ENCODE peak calls at places on chromosomes 11 and 22, in five cellular contexts. Q is heart left ventricle, G is iPS-NIHi11, I is ELR, Y is colonic mucosa. R is an unnamed sample.

GRCh38 chr11:44872556-44872955 is 78.1 kb downstream of the TP53I11 start:
- DNase-seq in I (no peak), Q (no peak), Y (no peak), G (no peak), R (no peak)

GRCh38 chr11:2218234-2218633 is 46.6 kb upstream of the TH start:
- DNase-seq in Y (no peak), Q (no peak), G (no peak), I (no peak), R (no peak)

GRCh38 chr11:72239296-72239848 is 4.6 kb downstream of the PHOX2A start:
- DNase-seq in Y (peak), Q (peak), I (peak), G (peak), R (peak)

GRCh38 chr11:28466506-28466905 is 358.3 kb downstream of the METTL15 start:
- DNase-seq in Y (no peak), G (no peak), I (no peak), Q (no peak), R (no peak)

GRCh38 chr11:104852811-104853210 is 45.4 kb downstream of the CASP12 start:
- DNase-seq in I (peak), Y (no peak), Q (no peak), G (no peak), R (no peak)

GRCh38 chr11:60310407-60310998 is 16.6 kb upstream of the MS4A6E start:
- DNase-seq in Q (no peak), G (no peak), Y (no peak), I (no peak), R (no peak)

GRCh38 chr11:114846040-114846791 is 167.9 kb downstream of the NXPE2 start:
- DNase-seq in Y (no peak), I (no peak), Q (peak), G (no peak), R (no peak)

GRCh38 chr11:34620820-34621792 is at the start of gene EHF:
- DNase-seq in Q (no peak), I (no peak), Y (peak), G (no peak), R (no peak)

GRCh38 chr11:20931029-20931428 is 261.6 kb downstream of the NELL1 start:
- DNase-seq in I (no peak), Y (no peak), G (no peak), Q (no peak), R (no peak)

GRCh38 chr22:27251563-27251962 is 550.0 kb downstream of the MN1 start:
- DNase-seq in Q (no peak), Y (no peak), I (no peak), G (no peak), R (peak)

GRCh38 chr11:32952421-32952820 is 59.8 kb downstream of the QSER1 start:
- DNase-seq in Y (no peak), Q (no peak), I (no peak), G (no peak), R (no peak)

GRCh38 chr11:2748814-2749554 is 49.2 kb upstream of the KCNQ1OT1 start:
- DNase-seq in I (no peak), Q (no peak), G (no peak), Y (no peak), R (no peak)

GRCh38 chr11:45473491-45473890 is 187.3 kb upstream of the SYT13 start:
- DNase-seq in I (no peak), Y (no peak), G (peak), Q (no peak), R (no peak)

GRCh38 chr11:132941761-132942160 is 590.5 kb downstream of the OPCML start:
- DNase-seq in Q (no peak), I (no peak), G (no peak), Y (no peak), R (no peak)

GRCh38 chr22:29268511-29269229 is 602 bp downstream of the EWSR1 start:
- DNase-seq in Y (no peak), Q (peak), I (peak), G (peak), R (peak)

GRCh38 chr11:102566112-102566511 is 35.6 kb upstream of the MMP7 start:
- DNase-seq in Y (no peak), G (no peak), I (no peak), Q (no peak), R (no peak)

GRCh38 chr11:116515666-116516184 is 257.1 kb downstream of the BUD13 start:
- DNase-seq in Y (peak), I (no peak), G (no peak), Q (no peak), R (no peak)

GRCh38 chr22:21937041-21937820 is 15.4 kb downstream of the PPM1F start:
- DNase-seq in Y (peak), Q (peak), G (no peak), I (peak), R (no peak)

GRCh38 chr11:37124384-37124783 is 526.3 kb upstream of the RAG2 start:
- DNase-seq in Q (no peak), G (no peak), I (peak), Y (no peak), R (no peak)

GRCh38 chr11:96964661-96965060 is 574.8 kb downstream of the JRKL start:
- DNase-seq in I (peak), G (no peak), Q (no peak), Y (no peak), R (peak)

GRCh38 chr11:79845002-79845709 is 404.3 kb upstream of the TENM4 start:
- DNase-seq in G (no peak), Q (no peak), I (no peak), Y (no peak), R (no peak)